ENCODE peak calls at places on chromosome 21, in nine cellular contexts. S, Y, J, T, O, N, G, H and V are unnamed samples.

GRCh38 chr21:39788383-39788782 is 43.4 kb downstream of the IGSF5 start:
- DNase-seq in S (peak), J (no peak), O (peak), T (peak), H (no peak), N (peak), Y (peak), G (no peak), V (peak)

GRCh38 chr21:46151989-46152938 is 3.1 kb downstream of the FTCD start:
- DNase-seq in Y (no peak), G (no peak), O (no peak), S (no peak), T (no peak), N (peak), J (no peak), H (no peak), V (peak)

GRCh38 chr21:27606422-27606821 is 639.5 kb upstream of the ADAMTS5 start:
- DNase-seq in T (no peak), J (no peak), S (no peak), G (no peak), O (no peak), Y (no peak), H (no peak), N (no peak), V (no peak)

GRCh38 chr21:32329776-32330175 is 31.1 kb downstream of the MRAP start:
- DNase-seq in Y (no peak), S (peak), T (peak), G (no peak), J (no peak), N (no peak), H (no peak), O (no peak), V (no peak)

GRCh38 chr21:35019631-35020032 is 29.5 kb downstream of the RUNX1 start:
- DNase-seq in T (no peak), Y (no peak), J (no peak), H (no peak), N (no peak), G (no peak), O (no peak), S (peak), V (peak)

GRCh38 chr21:34869541-34869940 is 179.6 kb downstream of the RUNX1 start:
- DNase-seq in J (no peak), S (no peak), G (no peak), T (no peak), N (no peak), H (no peak), Y (no peak), O (no peak), V (no peak)

GRCh38 chr21:16169810-16170209 is 440.0 kb downstream of the USP25 start:
- DNase-seq in S (no peak), O (no peak), Y (no peak), J (no peak), G (no peak), T (no peak), N (no peak), H (no peak), V (no peak)

GRCh38 chr21:33278736-33279135 is 12.6 kb downstream of the IL10RB start:
- DNase-seq in O (no peak), S (no peak), T (no peak), J (no peak), N (no peak), H (no peak), Y (no peak), G (no peak), V (no peak)

GRCh38 chr21:44984792-44985440 is 45.1 kb downstream of the SLX9 start:
- DNase-seq in J (no peak), T (no peak), N (peak), S (peak), Y (no peak), H (no peak), O (peak), G (no peak), V (peak)

GRCh38 chr21:17492415-17493168 is 20.3 kb upstream of the CXADR start:
- DNase-seq in S (no peak), Y (no peak), H (no peak), J (no peak), T (no peak), G (no peak), N (no peak), O (no peak), V (no peak)

GRCh38 chr21:46118871-46119564 is 21.1 kb downstream of the COL6A2 start:
- DNase-seq in H (no peak), T (no peak), G (no peak), J (no peak), S (no peak), O (peak), N (peak), Y (no peak), V (peak)

GRCh38 chr21:19353271-19353670 is 949.7 kb upstream of the TMPRSS15 start:
- DNase-seq in H (no peak), O (no peak), N (no peak), S (peak), G (no peak), Y (peak), T (no peak), J (no peak), V (no peak)

GRCh38 chr21:43034098-43034497 is 41.5 kb downstream of the CBS start:
- DNase-seq in T (no peak), Y (no peak), S (no peak), J (no peak), O (no peak), G (no peak), N (no peak), H (no peak), V (no peak)

GRCh38 chr21:23743821-23744220 is 1863.5 kb downstream of the MRPL39 start:
- DNase-seq in G (no peak), H (no peak), O (no peak), S (no peak), J (no peak), Y (no peak), T (no peak), N (no peak), V (no peak)

GRCh38 chr21:32298658-32299081 is at the start of gene MRAP:
- DNase-seq in G (no peak), J (no peak), O (no peak), Y (no peak), S (no peak), H (no peak), T (no peak), N (no peak), V (no peak)

GRCh38 chr21:17469727-17470126 is 43.1 kb upstream of the CXADR start:
- DNase-seq in H (no peak), Y (no peak), T (no peak), G (no peak), N (no peak), J (no peak), O (no peak), S (no peak), V (no peak)

GRCh38 chr21:46550511-46550941 is 54.4 kb downstream of the S100B start:
- DNase-seq in Y (no peak), T (no peak), N (no peak), O (no peak), H (no peak), J (peak), S (no peak), G (no peak), V (no peak)

GRCh38 chr21:25995283-25995682 is 175.3 kb downstream of the APP start:
- DNase-seq in T (no peak), N (no peak), J (no peak), G (no peak), H (no peak), Y (no peak), O (no peak), S (no peak), V (no peak)

GRCh38 chr21:26437326-26438009 is 135.6 kb downstream of the CYYR1 start:
- DNase-seq in N (peak), S (no peak), H (no peak), J (peak), Y (no peak), O (no peak), G (no peak), T (no peak), V (no peak)

GRCh38 chr21:15309721-15310120 is 244.9 kb upstream of the NRIP1 start:
- DNase-seq in S (no peak), T (no peak), Y (no peak), N (no peak), J (no peak), H (no peak), O (peak), G (no peak), V (peak)

GRCh38 chr21:45074048-45074817 is at the start of gene ADARB1:
- DNase-seq in Y (no peak), O (peak), J (peak), T (peak), S (peak), G (peak), H (peak), N (peak), V (peak)

GRCh38 chr21:43851593-43851992 is 13.4 kb upstream of the AGPAT3 start:
- DNase-seq in Y (no peak), O (no peak), S (no peak), T (no peak), N (no peak), H (no peak), J (no peak), G (no peak), V (no peak)

GRCh38 chr21:43917515-43918384 is 52.7 kb downstream of the AGPAT3 start:
- DNase-seq in N (no peak), H (no peak), O (no peak), J (peak), T (no peak), S (no peak), G (no peak), Y (no peak), V (no peak)

GRCh38 chr21:33360281-33360680 is 35.5 kb downstream of the IFNAR1 start:
- DNase-seq in T (peak), G (no peak), O (no peak), Y (no peak), S (no peak), H (no peak), N (no peak), J (no peak), V (no peak)

GRCh38 chr21:44499631-44500030 is 40.4 kb downstream of the KRTAP10-1 start:
- DNase-seq in T (no peak), N (no peak), O (no peak), J (no peak), S (peak), H (no peak), Y (no peak), G (no peak), V (no peak)

GRCh38 chr21:45954271-45954670 is 27.3 kb upstream of the COL6A1 start:
- DNase-seq in O (peak), T (peak), G (no peak), Y (no peak), S (peak), J (no peak), N (peak), H (no peak), V (no peak)

GRCh38 chr21:45178072-45178608 is 103.8 kb downstream of the ADARB1 start:
- DNase-seq in O (no peak), Y (no peak), H (no peak), S (no peak), J (no peak), G (no peak), T (no peak), N (no peak), V (no peak)

GRCh38 chr21:38258803-38259485 is 2.2 kb downstream of the KCNJ15 start:
- DNase-seq in N (no peak), T (peak), H (no peak), J (no peak), S (no peak), O (no peak), Y (no peak), G (no peak), V (no peak)